ENCODE peak calls at places on chromosomes 12 and 14, in six cellular contexts. F is K562, B is neural progenitor cell, X is tibial nerve, U is uterus, I is right cardiac atrium. D is an unnamed sample.

GRCh38 chr14:63273091-63273490 is 45.6 kb downstream of the GPHB5 start:
- DNase-seq in F (no peak), B (no peak), X (no peak), U (no peak), I (no peak), D (no peak)

GRCh38 chr12:131048611-131048990 is 94.9 kb downstream of the ADGRD1 start:
- DNase-seq in F (no peak), B (no peak), X (no peak), U (no peak), I (no peak), D (no peak)

GRCh38 chr14:50303744-50304471 is 8.1 kb downstream of the L2HGDH start:
- DNase-seq in F (no peak), B (no peak), X (no peak), U (no peak), I (no peak), D (peak; percentile 86)

GRCh38 chr12:93219947-93220346 is 157.8 kb upstream of the NUDT4 start:
- DNase-seq in F (no peak), B (no peak), X (no peak), U (no peak), I (no peak), D (no peak)

GRCh38 chr12:76768566-76768965 is 4.7 kb downstream of the ZDHHC17 start:
- DNase-seq in F (no peak), B (no peak), X (no peak), U (no peak), I (no peak), D (no peak)

GRCh38 chr12:1799068-1799881 is 21.1 kb upstream of the LRTM2 start:
- DNase-seq in F (no peak), B (no peak), X (no peak), U (no peak), I (no peak), D (no peak)

GRCh38 chr12:79997115-79997805 is 62.4 kb upstream of the PPP1R12A start:
- DNase-seq in F (no peak), B (no peak), X (no peak), U (no peak), I (no peak), D (no peak)

GRCh38 chr12:93846936-93847516 is 169.9 kb downstream of the CRADD start:
- DNase-seq in F (no peak), B (no peak), X (no peak), U (no peak), I (no peak), D (no peak)

GRCh38 chr12:85733984-85734383 is 102.2 kb downstream of the RASSF9 start:
- DNase-seq in F (no peak), B (no peak), X (no peak), U (no peak), I (no peak), D (no peak)

GRCh38 chr12:75705749-75706719 is 194.6 kb upstream of the KRR1 start:
- DNase-seq in F (peak; percentile 35), B (no peak), X (peak; percentile 31), U (peak; percentile 55), I (peak; percentile 66), D (no peak)

GRCh38 chr12:22880331-22880730 is 255.4 kb downstream of the ETNK1 start:
- DNase-seq in F (no peak), B (no peak), X (no peak), U (no peak), I (no peak), D (no peak)

GRCh38 chr12:1325666-1326065 is 268.7 kb downstream of the FBXL14 start:
- DNase-seq in F (no peak), B (no peak), X (no peak), U (no peak), I (no peak), D (no peak)

GRCh38 chr14:36655571-36655962 is 6.1 kb upstream of the PAX9 start:
- DNase-seq in F (no peak), B (peak; percentile 55), X (no peak), U (no peak), I (no peak), D (no peak)
- H3K4me3 ChIP-seq in F (no peak overlapping the region), B (peak overlapping the region; percentile 40), X (peak overlapping the region; percentile 34), U (no peak overlapping the region), I (no peak overlapping the region), D (no peak overlapping the region)

GRCh38 chr14:23139874-23140273 is 20.8 kb upstream of the CEBPE start:
- DNase-seq in F (no peak), B (no peak), X (no peak), U (no peak), I (no peak), D (no peak)

GRCh38 chr14:23141706-23142467 is 22.8 kb upstream of the CEBPE start:
- DNase-seq in F (no peak), B (no peak), X (no peak), U (peak; percentile 68), I (peak; percentile 89), D (no peak)

GRCh38 chr14:23142826-23143225 is 23.8 kb upstream of the CEBPE start:
- DNase-seq in F (no peak), B (no peak), X (no peak), U (no peak), I (no peak), D (no peak)

GRCh38 chr14:23138173-23138535 is 19.1 kb upstream of the CEBPE start:
- DNase-seq in F (no peak), B (no peak), X (no peak), U (no peak), I (no peak), D (no peak)

GRCh38 chr14:23140389-23140788 is 21.3 kb upstream of the CEBPE start:
- DNase-seq in F (no peak), B (no peak), X (no peak), U (no peak), I (no peak), D (no peak)
- H3K27me3 ChIP-seq in F (no peaks in the 10 kb centered on the region), B (no peaks in the 10 kb centered on the region), X (no peaks in the 10 kb centered on the region), U (no peaks in the 10 kb centered on the region), I (no peaks in the 10 kb centered on the region), D (no peaks in the 10 kb centered on the region)

DNA sequence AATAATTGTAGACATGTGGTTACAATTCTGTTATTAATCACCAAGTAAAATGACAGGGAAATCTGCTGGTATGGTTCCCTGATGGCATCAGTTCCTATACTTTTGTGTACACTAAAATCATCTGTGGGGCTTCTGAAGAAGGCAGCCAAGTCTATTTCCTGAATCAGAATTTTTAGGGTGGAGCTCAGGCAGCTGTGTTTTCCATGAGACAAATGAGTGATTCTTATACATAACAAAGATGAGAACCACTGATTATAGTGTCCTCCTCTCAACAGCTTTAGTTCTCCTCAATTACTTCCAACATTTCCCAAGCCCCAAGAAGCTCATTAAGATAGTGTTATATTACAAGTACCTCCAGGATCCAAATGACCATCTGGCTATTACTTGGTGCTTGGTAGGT is 64.5 kb upstream of the USP44 start:
- DNase-seq in F (no peak), B (no peak), X (no peak), U (no peak), I (no peak), D (no peak)
- H3K4me3 ChIP-seq in F (no peak overlapping the region), B (no peak overlapping the region), X (no peak overlapping the region), U (no peak overlapping the region), I (no peak overlapping the region), D (no peak overlapping the region)

GRCh38 chr14:64696355-64696844 is 7.8 kb upstream of the PLEKHG3 start:
- DNase-seq in F (no peak), B (no peak), X (no peak), U (peak; percentile 73), I (no peak), D (no peak)
- H3K27me3 ChIP-seq in F (peaks cover under 1% of the 10 kb centered on the region), B (no peaks in the 10 kb centered on the region), X (no peaks in the 10 kb centered on the region), U (no peaks in the 10 kb centered on the region), I (no peaks in the 10 kb centered on the region), D (no peaks in the 10 kb centered on the region)

GRCh38 chr12:65825573-65826512 is 1.6 kb downstream of the HMGA2 start:
- DNase-seq in F (no peak), B (peak; percentile 90), X (no peak), U (no peak), I (peak; percentile 63), D (peak; percentile 57)
- H3K4me3 ChIP-seq in F (no peak overlapping the region), B (peak overlapping the region; percentile 73), X (peak overlapping the region; percentile 73), U (peak overlapping the region; percentile 27), I (peak overlapping the region; percentile 77), D (peak overlapping the region; percentile 70)

GRCh38 chr12:49954863-49955830 is 4.6 kb downstream of the AQP2 start:
- DNase-seq in F (no peak), B (no peak), X (no peak), U (no peak), I (no peak), D (no peak)

GRCh38 chr12:49956663-49957569 is 4.8 kb upstream of the AQP5 start:
- DNase-seq in F (no peak), B (no peak), X (no peak), U (no peak), I (no peak), D (no peak)

GRCh38 chr12:49953961-49954835 is 3.7 kb downstream of the AQP2 start:
- DNase-seq in F (no peak), B (no peak), X (no peak), U (no peak), I (no peak), D (no peak)

GRCh38 chr12:49957570-49957967 is 4.1 kb upstream of the AQP5 start:
- DNase-seq in F (no peak), B (no peak), X (no peak), U (no peak), I (no peak), D (no peak)

DNA sequence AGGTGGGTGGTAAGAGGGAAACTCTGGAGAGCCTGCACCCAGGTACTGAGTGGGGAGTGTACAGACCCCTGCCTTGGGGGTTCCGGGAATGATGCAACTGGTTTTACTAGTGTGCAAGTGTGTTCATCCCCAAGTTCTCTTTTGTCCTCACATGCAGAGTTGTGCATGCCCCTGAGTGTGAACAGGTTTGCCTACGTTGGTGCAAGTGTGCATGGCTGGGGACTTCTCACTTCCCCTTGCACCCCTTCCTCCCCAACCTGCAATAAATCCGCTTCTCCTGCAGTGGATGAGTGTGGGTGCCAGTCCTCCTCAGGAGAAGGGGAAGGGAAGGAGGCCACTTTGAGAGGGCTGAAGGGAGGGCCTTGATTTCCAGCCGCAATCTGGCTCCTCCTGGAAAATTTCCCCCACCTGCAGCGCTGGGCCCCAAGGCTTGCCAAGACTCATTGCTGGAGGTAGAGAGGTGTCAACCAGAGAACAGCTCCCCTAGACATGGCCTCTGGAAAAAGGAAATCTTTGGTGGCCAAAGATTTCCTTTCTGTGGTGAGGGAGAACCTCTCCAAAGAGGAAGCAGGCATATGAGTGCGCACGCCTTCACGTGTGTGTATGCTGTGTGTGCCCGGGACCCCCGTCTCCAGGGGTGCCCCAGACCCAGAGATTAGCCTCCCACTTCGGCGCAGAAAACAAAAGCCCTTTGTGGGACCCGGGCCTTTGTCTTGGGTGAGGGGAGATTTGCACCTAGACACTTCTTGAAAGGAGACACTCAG is 5.5 kb downstream of the AQP2 start:
- DNase-seq in F (no peak), B (no peak), X (no peak), U (no peak), I (no peak), D (no peak)
- H3K27me3 ChIP-seq in F (peaks cover 46% of the 10 kb centered on the region), B (peaks cover 64% of the 10 kb centered on the region), X (peaks cover 72% of the 10 kb centered on the region), U (peaks cover 11% of the 10 kb centered on the region), I (no peaks in the 10 kb centered on the region), D (no peaks in the 10 kb centered on the region)

GRCh38 chr12:114697741-114698565 is 14.0 kb upstream of the TBX3 start:
- DNase-seq in F (no peak), B (peak; percentile 89), X (no peak), U (no peak), I (no peak), D (no peak)
- H3K4me3 ChIP-seq in F (no peak overlapping the region), B (peak overlapping the region; percentile 15), X (peak overlapping the region; percentile 37), U (no peak overlapping the region), I (peak overlapping the region; percentile 45), D (peak overlapping the region; percentile 27)

GRCh38 chr12:53974084-53975018 is at the start of gene HOTAIR:
- DNase-seq in F (no peak), B (no peak), X (no peak), U (no peak), I (no peak), D (no peak)
- H3K27me3 ChIP-seq in F (peaks cover 66% of the 10 kb centered on the region), B (peaks cover 100% of the 10 kb centered on the region), X (peaks cover 99% of the 10 kb centered on the region), U (peaks cover 85% of the 10 kb centered on the region), I (no peaks in the 10 kb centered on the region), D (no peaks in the 10 kb centered on the region)

GRCh38 chr12:114213055-114213561 is 192.8 kb downstream of the TBX5 start:
- DNase-seq in F (peak; percentile 17), B (no peak), X (no peak), U (no peak), I (peak; percentile 50), D (no peak)
- H3K4me3 ChIP-seq in F (no peak overlapping the region), B (no peak overlapping the region), X (no peak overlapping the region), U (no peak overlapping the region), I (no peak overlapping the region), D (no peak overlapping the region)